ENCODE peak calls at places on chromosomes 11 and 22, in six cellular contexts. D, G, F, E, L and R are unnamed samples.

GRCh38 chr11:1208361-1209261 is 14.3 kb upstream of the MUC5B start:
- DNase-seq in L (peak), G (no peak), D (no peak), F (peak), E (no peak), R (no peak)

GRCh38 chr22:42688241-42688913 is 32.3 kb downstream of the A4GALT start:
- DNase-seq in G (peak), E (no peak), D (peak), F (peak), L (peak), R (peak)

GRCh38 chr11:57874981-57875380 is 113.4 kb downstream of the CTNND1 start:
- DNase-seq in G (no peak), D (peak), E (no peak), L (no peak), F (no peak), R (no peak)

GRCh38 chr22:33909075-33909458 is 11.2 kb downstream of the LARGE1 start:
- DNase-seq in E (no peak), L (peak), G (no peak), D (no peak), F (no peak), R (no peak)

GRCh38 chr11:62552465-62552782 is 5.8 kb upstream of the AHNAK start:
- DNase-seq in D (no peak), L (no peak), E (no peak), F (no peak), G (no peak), R (no peak)

GRCh38 chr11:3159296-3160190 is 5.6 kb downstream of the OSBPL5 start:
- DNase-seq in D (no peak), L (peak), G (peak), E (no peak), F (no peak), R (no peak)

GRCh38 chr11:28400236-28401100 is 292.3 kb downstream of the METTL15 start:
- DNase-seq in L (no peak), E (no peak), G (no peak), D (no peak), F (no peak), R (no peak)

GRCh38 chr11:8266246-8267241 is 2.9 kb upstream of the LMO1 start:
- DNase-seq in F (no peak), D (no peak), G (no peak), L (no peak), E (no peak), R (no peak)

GRCh38 chr22:19105867-19106802 is 16.1 kb downstream of the DGCR2 start:
- DNase-seq in E (no peak), L (no peak), F (peak), G (no peak), D (peak), R (no peak)

GRCh38 chr11:73159981-73160777 is 18.1 kb upstream of the FCHSD2 start:
- DNase-seq in D (no peak), L (no peak), F (peak), E (no peak), G (no peak), R (no peak)

GRCh38 chr11:6474423-6474792 is 667 bp upstream of the TRIM3 start:
- DNase-seq in G (no peak), L (no peak), F (no peak), E (no peak), D (no peak), R (no peak)

GRCh38 chr11:119764108-119764874 is 35.3 kb upstream of the NECTIN1 start:
- DNase-seq in D (no peak), F (no peak), G (no peak), L (no peak), E (no peak), R (no peak)

GRCh38 chr11:114044042-114044871 is 15.3 kb upstream of the ZBTB16 start:
- DNase-seq in D (no peak), L (peak), F (no peak), E (no peak), G (no peak), R (no peak)

GRCh38 chr11:36009469-36009868 is 65.6 kb downstream of the LDLRAD3 start:
- DNase-seq in E (no peak), G (no peak), L (no peak), D (no peak), F (no peak), R (no peak)

GRCh38 chr11:18720811-18721575 is 5.0 kb downstream of the IGSF22 start:
- DNase-seq in L (peak), E (peak), G (peak), F (peak), D (peak), R (no peak)

GRCh38 chr11:99176430-99176829 is 155.7 kb downstream of the CNTN5 start:
- DNase-seq in L (no peak), F (no peak), D (no peak), G (no peak), E (no peak), R (no peak)

GRCh38 chr11:99171330-99171729 is 150.6 kb downstream of the CNTN5 start:
- DNase-seq in F (no peak), L (no peak), E (no peak), D (no peak), G (no peak), R (no peak)

GRCh38 chr11:99170606-99171005 is 149.9 kb downstream of the CNTN5 start:
- DNase-seq in L (no peak), G (no peak), D (no peak), F (no peak), E (no peak), R (no peak)
- TF ChIP-seq POLR2AphosphoS5 in L (no peak), G (no peak), D (no peak), F (no peak), E (no peak), R (no peak)

GRCh38 chr11:14336507-14337503 is 22.2 kb downstream of the RRAS2 start:
- DNase-seq in L (no peak), D (peak), F (no peak), G (no peak), E (no peak), R (no peak)

GRCh38 chr11:14334893-14335292 is 24.1 kb downstream of the RRAS2 start:
- DNase-seq in G (no peak), E (no peak), D (no peak), L (no peak), F (no peak), R (no peak)

GRCh38 chr11:14334193-14334592 is 24.8 kb downstream of the RRAS2 start:
- DNase-seq in F (no peak), D (no peak), E (no peak), G (no peak), L (no peak), R (no peak)

GRCh38 chr11:14339356-14339755 is 19.6 kb downstream of the RRAS2 start:
- DNase-seq in F (no peak), G (no peak), L (no peak), E (no peak), D (no peak), R (no peak)

DNA sequence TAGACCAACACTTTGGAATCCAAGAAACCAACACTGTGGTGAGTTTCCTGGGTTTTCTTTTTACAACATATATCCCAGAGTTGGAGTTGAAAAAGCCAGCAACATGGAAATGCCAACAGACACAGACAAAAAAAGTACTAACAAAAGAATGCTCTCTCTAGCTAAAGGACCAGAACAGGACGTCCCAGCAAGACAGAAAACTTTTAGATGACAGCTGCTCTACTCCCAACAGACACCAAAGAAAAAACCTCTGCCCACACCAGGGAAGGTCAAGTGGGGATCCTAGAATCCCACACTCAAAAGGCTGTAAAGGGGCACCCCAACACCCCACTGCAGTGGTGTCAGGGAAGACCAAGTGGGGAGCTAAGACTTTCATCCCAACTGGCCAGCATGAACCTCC is 23.3 kb downstream of the RRAS2 start:
- DNase-seq in E (no peak), L (no peak), D (no peak), F (no peak), G (no peak), R (no peak)
- H3K4me3 ChIP-seq in E (no peak), L (no peak), D (no peak), F (no peak), G (no peak), R (no peak)

DNA sequence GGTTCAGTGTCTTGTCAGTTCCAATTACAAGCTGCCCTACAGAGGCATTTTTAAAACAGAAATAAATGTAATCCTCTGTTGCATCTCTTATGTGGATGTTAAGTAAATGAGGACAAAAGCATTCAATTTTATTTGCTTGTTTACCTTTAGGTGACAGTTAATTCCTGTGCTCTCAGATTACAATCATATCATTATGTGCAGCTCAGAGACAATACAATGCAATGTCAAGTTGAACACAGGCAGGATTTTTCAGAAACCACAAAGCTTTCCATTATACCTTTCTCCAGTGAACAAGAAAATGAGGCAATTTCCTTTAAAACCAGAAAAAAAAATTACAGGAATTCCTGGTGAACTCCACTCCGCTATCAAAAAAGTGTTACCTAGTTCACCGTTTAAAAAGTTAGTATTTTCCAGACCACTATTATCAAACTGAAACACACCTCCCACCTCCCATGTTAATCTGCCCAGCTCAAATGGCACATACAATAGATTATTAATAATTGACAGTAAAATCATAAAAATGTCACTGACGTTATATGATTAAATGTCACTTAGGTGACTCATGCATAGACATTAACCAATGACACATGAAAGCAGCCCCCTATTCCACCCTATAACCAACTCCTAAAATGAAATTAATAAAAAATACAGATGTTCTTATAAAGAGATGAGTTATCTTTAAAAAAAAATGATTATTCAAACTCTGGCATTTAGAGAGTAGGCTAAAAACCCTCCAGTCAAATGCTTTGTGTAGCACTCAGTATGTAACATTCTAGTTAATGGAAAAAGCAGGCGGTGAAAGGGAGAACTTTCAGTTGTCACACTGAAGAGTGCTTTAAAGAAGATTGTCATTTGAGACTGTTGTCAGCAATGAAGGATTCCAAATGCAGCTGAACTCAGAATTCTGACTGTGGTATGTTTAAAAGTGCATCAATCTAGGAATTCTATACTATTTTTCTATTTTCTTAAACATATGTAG is 98.6 kb downstream of the MUC15 start:
- DNase-seq in F (no peak), G (no peak), L (no peak), E (no peak), D (no peak), R (no peak)
- TF ChIP-seq EP300 in F (no peak), G (no peak), L (no peak), E (no peak), D (no peak), R (no peak)

DNA sequence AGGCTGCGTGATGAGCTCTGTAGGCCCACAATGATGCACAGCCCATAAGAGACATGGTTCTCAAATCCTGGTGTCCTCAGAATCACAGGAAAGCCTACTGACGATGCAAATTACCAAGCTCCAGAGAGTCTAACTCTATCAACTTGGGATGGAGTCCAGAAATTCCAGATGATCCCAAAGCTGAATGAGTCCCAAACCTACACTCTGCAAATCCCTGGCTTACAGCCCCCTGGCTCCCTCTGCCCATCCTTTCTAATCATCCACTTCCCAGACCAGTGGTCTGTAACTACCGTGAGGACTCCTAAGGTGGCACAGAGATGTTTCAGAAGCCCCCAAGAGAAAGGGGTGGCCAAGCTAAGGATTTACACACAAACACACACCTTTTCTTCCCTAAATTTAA is 13.5 kb downstream of the ARFGAP2 start:
- DNase-seq in F (no peak), E (no peak), G (no peak), L (no peak), D (no peak), R (no peak)
- TF ChIP-seq POLR2AphosphoS5 in F (no peak), E (no peak), G (no peak), L (no peak), D (peak), R (no peak)

GRCh38 chr11:108961095-108961494 is 296.2 kb downstream of the DDX10 start:
- DNase-seq in F (no peak), E (no peak), L (no peak), G (no peak), D (no peak), R (no peak)

GRCh38 chr11:108960498-108960897 is 295.6 kb downstream of the DDX10 start:
- DNase-seq in G (no peak), F (no peak), D (no peak), L (no peak), E (no peak), R (no peak)

GRCh38 chr11:108958446-108959123 is 293.7 kb downstream of the DDX10 start:
- DNase-seq in F (no peak), D (peak), E (no peak), L (no peak), G (no peak), R (no peak)

GRCh38 chr11:108959874-108960273 is 295.0 kb downstream of the DDX10 start:
- DNase-seq in D (no peak), E (no peak), L (no peak), F (no peak), G (no peak), R (no peak)

DNA sequence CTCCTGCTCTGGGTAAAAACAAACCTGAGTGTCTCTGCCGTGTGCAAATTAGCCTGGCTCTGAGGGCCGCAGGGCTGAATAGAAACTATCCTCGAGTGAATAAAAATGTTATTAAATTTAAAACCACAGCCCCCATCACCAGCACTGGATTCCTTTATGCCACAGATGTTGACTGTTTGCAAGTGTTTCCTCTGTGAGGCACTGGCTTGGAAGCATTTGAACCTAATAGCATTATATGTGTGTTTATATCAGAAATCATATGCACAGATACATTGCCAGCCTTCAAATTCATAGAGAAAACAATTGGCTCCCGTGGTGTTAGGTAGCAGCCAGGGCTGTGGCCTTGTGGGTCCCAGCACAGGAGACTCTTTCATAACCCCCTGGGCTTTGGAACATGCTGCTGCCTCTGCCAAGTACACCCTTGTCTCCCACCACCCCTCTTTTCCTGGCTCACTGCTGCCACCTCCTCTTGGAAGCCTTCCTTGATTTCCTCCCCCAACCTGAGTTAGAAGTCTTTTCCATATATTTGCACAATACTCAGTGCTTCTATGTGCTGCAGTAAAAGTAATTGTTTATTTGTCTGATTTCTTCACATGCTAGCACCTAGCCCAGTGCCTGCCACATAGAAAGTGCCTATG is 294.4 kb downstream of the DDX10 start:
- DNase-seq in D (no peak), F (no peak), E (no peak), G (no peak), L (no peak), R (no peak)
- H3K4me3 ChIP-seq in D (no peak), F (no peak), E (no peak), G (no peak), L (no peak), R (no peak)

DNA sequence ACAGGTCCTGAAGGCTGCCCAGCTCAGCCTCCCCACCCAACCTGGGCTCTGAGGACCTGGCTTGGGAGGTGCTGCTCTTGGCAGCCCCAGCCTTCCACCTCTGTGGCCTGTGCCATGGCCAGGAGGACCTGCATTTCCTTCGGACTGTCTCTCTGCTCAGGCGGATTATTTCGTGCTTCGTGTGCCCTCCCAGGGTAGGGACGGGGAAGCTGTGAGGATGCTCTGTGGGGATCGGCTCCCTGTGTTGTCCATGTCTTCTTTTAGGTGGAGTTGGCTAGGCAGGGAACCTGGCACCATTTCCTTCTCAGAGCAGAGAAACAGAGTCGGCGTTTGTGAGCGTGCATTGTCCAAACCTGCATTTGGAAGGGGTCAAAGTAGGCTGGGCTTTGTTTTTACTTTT is 34.1 kb downstream of the BCR start:
- DNase-seq in G (no peak), D (no peak), E (no peak), L (no peak), F (no peak), R (no peak)
- TF ChIP-seq EP300 in G (no peak), D (no peak), E (no peak), L (no peak), F (no peak), R (no peak)

DNA sequence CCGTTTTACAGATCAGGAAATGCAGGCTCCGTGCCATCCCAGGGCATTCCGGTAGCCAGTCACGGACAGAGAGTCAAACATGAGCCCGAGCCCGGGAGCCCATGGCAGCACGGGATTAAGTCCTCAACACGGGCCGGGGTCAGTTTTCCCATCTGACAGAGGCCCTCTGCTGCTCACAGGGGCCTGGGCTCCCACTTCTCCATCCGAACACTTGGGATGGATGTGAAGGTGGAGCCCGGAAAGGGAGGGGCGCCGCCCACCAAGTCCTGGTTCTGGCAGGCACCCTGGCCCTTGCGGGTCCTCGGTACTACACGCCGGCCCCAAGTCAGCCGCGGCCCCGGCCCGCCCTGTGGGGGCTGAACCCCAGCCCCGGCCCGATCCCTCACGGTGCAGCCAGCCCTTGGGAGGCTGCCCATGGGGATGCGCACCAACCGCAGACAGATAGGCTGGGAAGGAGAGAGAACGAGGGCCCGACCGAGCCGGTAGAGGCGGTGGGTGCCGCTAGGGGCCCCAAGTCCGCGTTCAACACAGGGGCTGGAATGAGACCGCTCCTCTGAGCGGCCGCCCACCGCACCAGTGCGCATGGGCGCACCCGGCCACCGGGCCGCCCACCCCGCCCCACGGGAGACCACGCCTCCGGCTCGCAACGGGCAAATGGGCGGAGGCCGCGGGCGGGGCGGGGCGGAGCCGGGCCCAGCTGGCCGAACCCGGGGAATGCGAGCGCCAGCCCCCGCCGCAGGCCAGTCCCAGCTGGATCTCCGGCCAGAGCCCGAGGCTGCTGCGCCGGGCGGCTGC is at the start of gene CAPN5:
- DNase-seq in E (peak), F (peak), G (peak), L (peak), D (peak), R (peak)
- TF ChIP-seq POLR2AphosphoS5 in E (peak), F (no peak), G (peak), L (peak), D (no peak), R (peak)

DNA sequence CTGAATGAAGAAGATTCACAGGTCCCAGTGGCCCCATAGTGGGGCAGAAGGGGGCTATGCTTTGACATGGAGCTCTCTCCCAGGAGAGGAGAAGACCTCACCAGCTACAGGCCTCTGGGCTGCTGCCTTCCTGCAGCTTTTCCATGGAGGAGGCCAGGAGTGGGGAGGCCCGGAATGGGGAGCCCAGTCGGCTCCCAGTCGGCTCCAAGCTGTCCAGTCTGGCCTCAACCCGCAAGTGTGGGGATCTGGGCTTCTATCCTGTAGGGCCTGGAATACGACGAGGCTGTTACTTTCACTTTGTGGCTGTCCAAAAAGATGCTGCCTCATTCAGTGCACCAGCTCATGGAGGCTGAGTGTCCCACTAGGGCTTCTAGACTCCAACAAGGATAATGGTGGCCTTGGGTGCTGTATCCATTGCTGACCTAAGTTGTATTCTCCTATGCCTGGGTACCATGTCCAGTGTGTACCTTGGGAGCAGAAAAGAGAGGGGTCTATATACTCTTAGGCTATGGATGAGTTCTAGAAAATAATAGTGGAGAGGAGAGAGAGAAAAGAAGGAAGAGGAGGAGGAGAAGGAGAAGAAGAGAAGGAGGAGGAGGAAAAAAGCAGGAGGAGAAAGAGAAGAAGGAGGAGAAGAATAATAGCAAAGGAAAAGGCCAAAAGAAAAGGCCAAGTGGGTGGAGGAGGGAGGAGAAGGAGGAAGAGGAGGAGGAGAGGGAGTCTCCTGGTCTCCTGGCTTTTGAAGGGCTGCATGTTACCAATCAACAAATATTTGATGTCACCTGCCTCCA is 1.1 kb downstream of the MYO18B start:
- DNase-seq in F (no peak), G (no peak), L (no peak), E (no peak), D (peak), R (no peak)
- H3K4me3 ChIP-seq in F (no peak), G (no peak), L (no peak), E (no peak), D (peak), R (no peak)